ENCODE peak calls at places on chromosome 22, in nine cellular contexts. One of them, this sample, is unnamed.

GRCh38 chr22:19446603-19447387 is 716 bp downstream of the C22orf39 start:
- DNase-seq in CD8-positive, alpha-beta T cell: no peak
- DNase-seq in GM23338: peak; percentile 86
- DNase-seq in cardiac muscle cell: no peak
- DNase-seq in body of pancreas: no peak
- DNase-seq in ascending aorta: no peak
- DNase-seq in psoas muscle: no peak
- DNase-seq in colonic mucosa: peak; percentile 32
- DNase-seq in Peyer's patch: peak; percentile 52
- DNase-seq in this sample: no peak

GRCh38 chr22:19801340-19802000 is 40.9 kb downstream of the TBX1 start:
- DNase-seq in psoas muscle: peak; percentile 34
- DNase-seq in Peyer's patch: no peak
- DNase-seq in body of pancreas: no peak
- DNase-seq in cardiac muscle cell: no peak
- DNase-seq in GM23338: no peak
- DNase-seq in ascending aorta: no peak
- DNase-seq in CD8-positive, alpha-beta T cell: no peak
- DNase-seq in colonic mucosa: no peak
- DNase-seq in this sample: no peak

GRCh38 chr22:44596726-44597125 is 98.7 kb upstream of the RTL6 start:
- DNase-seq in CD8-positive, alpha-beta T cell: no peak
- DNase-seq in colonic mucosa: no peak
- DNase-seq in GM23338: no peak
- DNase-seq in body of pancreas: no peak
- DNase-seq in cardiac muscle cell: no peak
- DNase-seq in Peyer's patch: no peak
- DNase-seq in psoas muscle: peak; percentile 35
- DNase-seq in ascending aorta: no peak
- DNase-seq in this sample: no peak

GRCh38 chr22:26679003-26679629 is 21.7 kb downstream of the MIAT start:
- DNase-seq in psoas muscle: peak; percentile 80
- DNase-seq in Peyer's patch: peak; percentile 88
- DNase-seq in colonic mucosa: peak; percentile 78
- DNase-seq in cardiac muscle cell: peak; percentile 80
- DNase-seq in body of pancreas: peak; percentile 76
- DNase-seq in CD8-positive, alpha-beta T cell: peak; percentile 56
- DNase-seq in ascending aorta: no peak
- DNase-seq in GM23338: peak; percentile 90
- DNase-seq in this sample: peak; percentile 78

GRCh38 chr22:48277868-48278581 is 1515.6 kb downstream of the TBC1D22A start:
- DNase-seq in body of pancreas: no peak
- DNase-seq in cardiac muscle cell: no peak
- DNase-seq in colonic mucosa: peak; percentile 54
- DNase-seq in GM23338: no peak
- DNase-seq in Peyer's patch: no peak
- DNase-seq in CD8-positive, alpha-beta T cell: no peak
- DNase-seq in ascending aorta: no peak
- DNase-seq in psoas muscle: no peak
- DNase-seq in this sample: no peak

GRCh38 chr22:50186181-50186731 is 543 bp downstream of the TRABD start:
- DNase-seq in ascending aorta: no peak
- DNase-seq in GM23338: no peak
- DNase-seq in CD8-positive, alpha-beta T cell: no peak
- DNase-seq in colonic mucosa: no peak
- DNase-seq in psoas muscle: peak; percentile 59
- DNase-seq in cardiac muscle cell: peak; percentile 24
- DNase-seq in body of pancreas: no peak
- DNase-seq in Peyer's patch: no peak
- DNase-seq in this sample: no peak

GRCh38 chr22:20428496-20429253 is 8.9 kb downstream of the SCARF2 start:
- DNase-seq in body of pancreas: no peak
- DNase-seq in psoas muscle: peak; percentile 10
- DNase-seq in Peyer's patch: peak; percentile 21
- DNase-seq in GM23338: no peak
- DNase-seq in cardiac muscle cell: no peak
- DNase-seq in CD8-positive, alpha-beta T cell: no peak
- DNase-seq in ascending aorta: no peak
- DNase-seq in colonic mucosa: no peak
- DNase-seq in this sample: no peak

GRCh38 chr22:36486619-36487384 is 5.4 kb upstream of the TXN2 start:
- DNase-seq in body of pancreas: peak; percentile 63
- DNase-seq in CD8-positive, alpha-beta T cell: peak; percentile 71
- DNase-seq in ascending aorta: no peak
- DNase-seq in Peyer's patch: peak; percentile 81
- DNase-seq in psoas muscle: no peak
- DNase-seq in colonic mucosa: peak; percentile 64
- DNase-seq in cardiac muscle cell: peak; percentile 63
- DNase-seq in GM23338: peak; percentile 81
- DNase-seq in this sample: peak; percentile 53

GRCh38 chr22:48414662-48415061 is 1413.0 kb downstream of the BRD1 start:
- DNase-seq in psoas muscle: no peak
- DNase-seq in Peyer's patch: peak; percentile 17
- DNase-seq in cardiac muscle cell: no peak
- DNase-seq in body of pancreas: no peak
- DNase-seq in CD8-positive, alpha-beta T cell: no peak
- DNase-seq in colonic mucosa: no peak
- DNase-seq in GM23338: no peak
- DNase-seq in ascending aorta: no peak
- DNase-seq in this sample: no peak

GRCh38 chr22:25564979-25565677 is 653 bp downstream of the GRK3 start:
- DNase-seq in cardiac muscle cell: no peak
- DNase-seq in CD8-positive, alpha-beta T cell: no peak
- DNase-seq in body of pancreas: peak; percentile 34
- DNase-seq in psoas muscle: peak; percentile 59
- DNase-seq in GM23338: peak; percentile 91
- DNase-seq in Peyer's patch: peak; percentile 48
- DNase-seq in ascending aorta: no peak
- DNase-seq in colonic mucosa: peak; percentile 26
- DNase-seq in this sample: no peak

GRCh38 chr22:46040471-46041465 is 63.8 kb upstream of the WNT7B start:
- DNase-seq in Peyer's patch: peak; percentile 44
- DNase-seq in GM23338: no peak
- DNase-seq in ascending aorta: peak; percentile 0
- DNase-seq in CD8-positive, alpha-beta T cell: no peak
- DNase-seq in psoas muscle: peak; percentile 68
- DNase-seq in body of pancreas: peak; percentile 65
- DNase-seq in colonic mucosa: no peak
- DNase-seq in cardiac muscle cell: no peak
- DNase-seq in this sample: peak; percentile 20

DNA sequence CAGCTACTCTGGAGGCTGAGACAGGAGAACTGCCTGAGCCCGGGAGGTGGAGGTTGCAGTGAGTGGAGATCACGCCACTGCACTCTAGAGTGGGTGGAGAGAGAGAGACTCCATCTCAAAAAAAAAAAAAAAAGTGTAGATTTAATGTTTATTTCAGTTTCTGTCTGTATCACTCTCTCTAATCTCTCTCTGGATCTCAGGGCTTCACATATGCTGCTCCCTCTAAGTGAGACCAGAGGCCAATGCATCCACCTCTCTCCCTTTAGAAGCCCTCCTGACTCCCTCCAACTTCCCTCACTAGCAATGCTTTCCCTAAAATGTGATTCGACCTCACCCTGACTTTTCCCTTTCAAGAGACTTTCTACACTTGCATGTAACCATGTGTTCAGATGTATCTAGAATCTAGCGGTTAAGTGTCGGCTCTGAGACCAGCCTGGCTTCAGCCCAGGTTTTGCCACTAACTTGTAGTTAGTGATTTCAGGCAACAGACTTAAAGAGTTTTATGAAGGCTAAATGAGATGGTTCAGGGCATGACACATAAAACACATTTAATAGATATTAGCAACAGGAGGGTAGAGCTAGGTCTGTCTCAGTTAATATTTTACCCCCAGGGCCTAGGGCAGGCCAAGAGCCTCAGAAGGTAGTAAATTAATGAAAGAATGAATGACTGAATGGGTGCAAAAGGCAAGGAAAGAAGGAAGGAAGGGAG is 364.3 kb downstream of the LARGE1 start:
- DNase-seq in colonic mucosa: no peak
- DNase-seq in psoas muscle: no peak
- DNase-seq in body of pancreas: no peak
- DNase-seq in ascending aorta: no peak
- DNase-seq in cardiac muscle cell: no peak
- DNase-seq in GM23338: no peak
- DNase-seq in CD8-positive, alpha-beta T cell: no peak
- DNase-seq in Peyer's patch: no peak
- DNase-seq in this sample: no peak
- TF ChIP-seq CTCF in colonic mucosa: no peak
- TF ChIP-seq CTCF in psoas muscle: no peak
- TF ChIP-seq CTCF in body of pancreas: no peak
- TF ChIP-seq CTCF in ascending aorta: no peak
- TF ChIP-seq CTCF in cardiac muscle cell: no peak
- TF ChIP-seq CTCF in GM23338: no peak
- TF ChIP-seq CTCF in CD8-positive, alpha-beta T cell: no peak
- TF ChIP-seq CTCF in Peyer's patch: no peak
- TF ChIP-seq CTCF in this sample: no peak

GRCh38 chr22:27799334-27800249 is 2.0 kb downstream of the MN1 start:
- DNase-seq in psoas muscle: peak; percentile 79
- DNase-seq in CD8-positive, alpha-beta T cell: no peak
- DNase-seq in GM23338: no peak
- DNase-seq in colonic mucosa: no peak
- DNase-seq in body of pancreas: no peak
- DNase-seq in Peyer's patch: no peak
- DNase-seq in cardiac muscle cell: peak; percentile 62
- DNase-seq in ascending aorta: no peak
- DNase-seq in this sample: peak; percentile 38
- H3K4me1 ChIP-seq in psoas muscle: peaks cover 44% of the 10 kb centered on the region
- H3K4me1 ChIP-seq in CD8-positive, alpha-beta T cell: peaks cover 12% of the 10 kb centered on the region
- H3K4me1 ChIP-seq in GM23338: peaks cover 50% of the 10 kb centered on the region
- H3K4me1 ChIP-seq in colonic mucosa: peaks cover 6% of the 10 kb centered on the region
- H3K4me1 ChIP-seq in body of pancreas: peaks cover 34% of the 10 kb centered on the region
- H3K4me1 ChIP-seq in Peyer's patch: no peaks in the 10 kb centered on the region
- H3K4me1 ChIP-seq in cardiac muscle cell: peaks cover 56% of the 10 kb centered on the region
- H3K4me1 ChIP-seq in ascending aorta: peaks cover 2% of the 10 kb centered on the region
- H3K4me1 ChIP-seq in this sample: peaks cover 67% of the 10 kb centered on the region

GRCh38 chr22:38257650-38258246 is 15.1 kb downstream of the TMEM184B start:
- DNase-seq in CD8-positive, alpha-beta T cell: no peak
- DNase-seq in body of pancreas: peak; percentile 59
- DNase-seq in colonic mucosa: peak; percentile 76
- DNase-seq in cardiac muscle cell: peak; percentile 38
- DNase-seq in Peyer's patch: peak; percentile 82
- DNase-seq in psoas muscle: no peak
- DNase-seq in GM23338: peak; percentile 45
- DNase-seq in ascending aorta: no peak
- DNase-seq in this sample: peak; percentile 58

GRCh38 chr22:38260760-38261477 is 11.9 kb downstream of the TMEM184B start:
- DNase-seq in GM23338: no peak
- DNase-seq in psoas muscle: no peak
- DNase-seq in CD8-positive, alpha-beta T cell: no peak
- DNase-seq in ascending aorta: no peak
- DNase-seq in Peyer's patch: no peak
- DNase-seq in body of pancreas: no peak
- DNase-seq in colonic mucosa: no peak
- DNase-seq in cardiac muscle cell: no peak
- DNase-seq in this sample: no peak

GRCh38 chr22:38259370-38259769 is 13.4 kb downstream of the TMEM184B start:
- DNase-seq in body of pancreas: no peak
- DNase-seq in ascending aorta: no peak
- DNase-seq in cardiac muscle cell: no peak
- DNase-seq in Peyer's patch: no peak
- DNase-seq in psoas muscle: no peak
- DNase-seq in GM23338: no peak
- DNase-seq in CD8-positive, alpha-beta T cell: no peak
- DNase-seq in colonic mucosa: no peak
- DNase-seq in this sample: no peak

GRCh38 chr22:38257170-38257569 is 15.6 kb downstream of the TMEM184B start:
- DNase-seq in GM23338: no peak
- DNase-seq in body of pancreas: no peak
- DNase-seq in colonic mucosa: no peak
- DNase-seq in cardiac muscle cell: no peak
- DNase-seq in CD8-positive, alpha-beta T cell: no peak
- DNase-seq in ascending aorta: no peak
- DNase-seq in Peyer's patch: no peak
- DNase-seq in psoas muscle: no peak
- DNase-seq in this sample: no peak

DNA sequence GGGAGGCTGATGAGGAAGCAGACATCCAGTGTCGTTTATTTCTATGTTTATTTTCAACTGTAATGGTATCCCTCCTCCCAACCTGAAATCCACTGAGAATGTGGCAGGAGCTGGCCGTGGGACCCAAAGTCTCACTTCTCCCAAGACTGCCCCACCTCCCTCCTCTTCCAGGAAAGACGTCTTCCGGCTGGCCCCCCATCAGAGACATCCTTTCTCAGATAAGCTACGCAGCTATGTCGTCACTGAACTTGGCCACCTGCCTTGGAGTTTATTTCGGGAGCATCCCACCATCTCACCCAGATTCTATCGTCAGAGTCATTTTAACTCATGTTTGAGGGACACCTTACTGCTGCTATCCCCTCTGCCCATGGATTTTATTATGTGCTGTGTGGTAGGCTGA is 13.9 kb downstream of the TMEM184B start:
- DNase-seq in Peyer's patch: no peak
- DNase-seq in body of pancreas: peak; percentile 31
- DNase-seq in ascending aorta: no peak
- DNase-seq in colonic mucosa: no peak
- DNase-seq in cardiac muscle cell: no peak
- DNase-seq in psoas muscle: no peak
- DNase-seq in GM23338: no peak
- DNase-seq in CD8-positive, alpha-beta T cell: no peak
- DNase-seq in this sample: no peak
- H3K4me3 ChIP-seq in Peyer's patch: no peak overlapping the region
- H3K4me3 ChIP-seq in body of pancreas: no peak overlapping the region
- H3K4me3 ChIP-seq in ascending aorta: no peak overlapping the region
- H3K4me3 ChIP-seq in colonic mucosa: no peak overlapping the region
- H3K4me3 ChIP-seq in cardiac muscle cell: no peak overlapping the region
- H3K4me3 ChIP-seq in psoas muscle: no peak overlapping the region
- H3K4me3 ChIP-seq in GM23338: no peak overlapping the region
- H3K4me3 ChIP-seq in CD8-positive, alpha-beta T cell: no peak overlapping the region
- H3K4me3 ChIP-seq in this sample: no peak overlapping the region

GRCh38 chr22:23769321-23769965 is 1.7 kb upstream of the CHCHD10 start:
- DNase-seq in cardiac muscle cell: no peak
- DNase-seq in body of pancreas: no peak
- DNase-seq in GM23338: no peak
- DNase-seq in CD8-positive, alpha-beta T cell: no peak
- DNase-seq in Peyer's patch: no peak
- DNase-seq in psoas muscle: no peak
- DNase-seq in ascending aorta: no peak
- DNase-seq in colonic mucosa: no peak
- DNase-seq in this sample: no peak

GRCh38 chr22:23773247-23774113 is 831 bp downstream of the MMP11 start:
- DNase-seq in GM23338: peak; percentile 61
- DNase-seq in ascending aorta: no peak
- DNase-seq in psoas muscle: no peak
- DNase-seq in colonic mucosa: no peak
- DNase-seq in CD8-positive, alpha-beta T cell: no peak
- DNase-seq in body of pancreas: no peak
- DNase-seq in cardiac muscle cell: no peak
- DNase-seq in Peyer's patch: no peak
- DNase-seq in this sample: no peak

GRCh38 chr22:23774922-23775436 is 2.3 kb downstream of the MMP11 start:
- DNase-seq in ascending aorta: no peak
- DNase-seq in psoas muscle: no peak
- DNase-seq in cardiac muscle cell: no peak
- DNase-seq in colonic mucosa: no peak
- DNase-seq in GM23338: no peak
- DNase-seq in body of pancreas: no peak
- DNase-seq in CD8-positive, alpha-beta T cell: no peak
- DNase-seq in Peyer's patch: no peak
- DNase-seq in this sample: no peak

GRCh38 chr22:23774114-23774921 is 1.7 kb downstream of the MMP11 start:
- DNase-seq in CD8-positive, alpha-beta T cell: no peak
- DNase-seq in ascending aorta: no peak
- DNase-seq in cardiac muscle cell: no peak
- DNase-seq in GM23338: no peak
- DNase-seq in colonic mucosa: no peak
- DNase-seq in Peyer's patch: no peak
- DNase-seq in body of pancreas: no peak
- DNase-seq in psoas muscle: no peak
- DNase-seq in this sample: no peak

GRCh38 chr22:23772315-23773246 is at the start of gene MMP11:
- DNase-seq in CD8-positive, alpha-beta T cell: peak; percentile 56
- DNase-seq in ascending aorta: no peak
- DNase-seq in GM23338: peak; percentile 82
- DNase-seq in cardiac muscle cell: peak; percentile 71
- DNase-seq in colonic mucosa: peak; percentile 81
- DNase-seq in body of pancreas: peak; percentile 55
- DNase-seq in psoas muscle: peak; percentile 77
- DNase-seq in Peyer's patch: peak; percentile 79
- DNase-seq in this sample: peak; percentile 67
- TF ChIP-seq CTCF in CD8-positive, alpha-beta T cell: no peak
- TF ChIP-seq CTCF in ascending aorta: no peak
- TF ChIP-seq CTCF in GM23338: no peak
- TF ChIP-seq CTCF in cardiac muscle cell: no peak
- TF ChIP-seq CTCF in colonic mucosa: no peak
- TF ChIP-seq CTCF in body of pancreas: no peak
- TF ChIP-seq CTCF in psoas muscle: no peak
- TF ChIP-seq CTCF in Peyer's patch: no peak
- TF ChIP-seq CTCF in this sample: no peak